ENCODE peak calls at places on chromosomes 1 and 21, in four cellular contexts. Q, T, R and A are unnamed samples.

GRCh38 chr1:109728870-109729269 is 12.0 kb downstream of the GSTM3 start:
- DNase-seq in Q (no peak), T (no peak), R (no peak), A (no peak)

GRCh38 chr1:156086256-156086662 is 4.0 kb upstream of the MEX3A start:
- DNase-seq in Q (no peak), T (no peak), R (peak), A (peak)

GRCh38 chr1:233020441-233020840 is 70.0 kb downstream of the NTPCR start:
- DNase-seq in Q (no peak), T (no peak), R (peak), A (peak)

GRCh38 chr1:153750026-153750995 is 22.5 kb downstream of the INTS3 start:
- DNase-seq in Q (no peak), T (no peak), R (peak), A (no peak)

GRCh38 chr1:157197906-157198435 is 59.8 kb upstream of the ETV3 start:
- DNase-seq in Q (no peak), T (no peak), R (no peak), A (no peak)

GRCh38 chr1:231037585-231038517 is 2.2 kb downstream of the FAM89A start:
- DNase-seq in Q (no peak), T (no peak), R (no peak), A (peak)

GRCh38 chr1:205343431-205344009 is 13.2 kb downstream of the KLHDC8A start:
- DNase-seq in Q (no peak), T (no peak), R (no peak), A (no peak)

GRCh38 chr21:41446571-41446970 is 20.5 kb downstream of the MX1 start:
- DNase-seq in Q (no peak), T (no peak), R (no peak), A (no peak)

GRCh38 chr1:44040418-44040817 is 9.2 kb upstream of the SLC6A9 start:
- DNase-seq in Q (no peak), T (no peak), R (peak), A (no peak)

GRCh38 chr1:182122265-182122664 is 60.8 kb upstream of the ZNF648 start:
- DNase-seq in Q (no peak), T (no peak), R (no peak), A (no peak)

GRCh38 chr1:39902121-39902807 is 547 bp upstream of the MYCL start:
- DNase-seq in Q (peak), T (no peak), R (peak), A (no peak)

GRCh38 chr1:208834346-208835081 is 590.3 kb upstream of the PLXNA2 start:
- DNase-seq in Q (no peak), T (no peak), R (peak), A (no peak)

GRCh38 chr21:38958940-38959685 is 153.4 kb downstream of the ETS2 start:
- DNase-seq in Q (no peak), T (no peak), R (peak), A (no peak)

GRCh38 chr1:195462646-195463045 is 1145.6 kb downstream of the KCNT2 start:
- DNase-seq in Q (no peak), T (no peak), R (no peak), A (no peak)

GRCh38 chr1:9724706-9725476 is 73.4 kb downstream of the PIK3CD start:
- DNase-seq in Q (no peak), T (no peak), R (peak), A (no peak)

GRCh38 chr1:27864264-27864895 is 8.0 kb upstream of the THEMIS2 start:
- DNase-seq in Q (no peak), T (no peak), R (no peak), A (no peak)

GRCh38 chr1:98383341-98383740 is 278.2 kb upstream of the SNX7 start:
- DNase-seq in Q (no peak), T (no peak), R (no peak), A (no peak)

GRCh38 chr1:244006961-244007360 is 44.1 kb upstream of the ZBTB18 start:
- DNase-seq in Q (no peak), T (no peak), R (no peak), A (no peak)

GRCh38 chr1:16068356-16069270 is 4.8 kb downstream of the FAM131C start:
- DNase-seq in Q (no peak), T (no peak), R (no peak), A (no peak)

DNA sequence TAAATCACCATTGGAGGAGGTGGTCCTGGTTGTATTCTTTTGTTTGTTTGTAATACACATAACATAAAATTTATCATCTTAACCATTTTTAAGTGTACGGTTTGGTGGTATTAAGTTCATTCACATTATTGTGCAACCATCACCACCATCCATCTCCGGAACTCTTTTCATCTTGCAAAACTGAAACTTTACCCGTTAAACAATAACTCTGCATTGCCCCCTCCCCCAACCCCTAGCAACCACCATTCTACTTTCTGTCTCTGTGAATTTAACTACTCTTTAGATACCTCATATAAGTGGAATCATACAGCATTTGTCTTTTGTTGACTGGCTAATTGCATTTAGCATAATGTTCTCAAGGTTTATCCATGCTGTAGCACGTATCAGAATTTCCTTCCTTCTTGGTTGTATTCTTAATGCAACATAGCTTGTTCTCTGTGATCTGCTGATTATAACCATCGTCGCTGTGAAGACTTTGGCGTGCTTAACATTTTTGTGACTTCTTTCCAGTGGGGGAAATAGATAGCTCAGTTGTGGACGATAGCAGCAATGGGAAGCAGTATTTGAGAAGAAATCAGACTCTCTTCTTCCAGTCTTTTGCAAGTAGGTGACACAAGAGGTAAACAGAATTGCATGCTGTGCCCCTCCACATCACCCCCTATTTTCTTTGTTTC is 117.5 kb upstream of the HOOK1 start:
- DNase-seq in Q (no peak), T (no peak), R (no peak), A (no peak)
- H3K4me3 ChIP-seq in Q (no peak), T (no peak), R (no peak), A (no peak)

GRCh38 chr1:167412920-167413319 is 105.4 kb downstream of the CD247 start:
- DNase-seq in Q (no peak), T (no peak), R (no peak), A (no peak)

GRCh38 chr1:167408355-167408754 is 110.0 kb downstream of the CD247 start:
- DNase-seq in Q (no peak), T (no peak), R (no peak), A (no peak)

GRCh38 chr1:167413328-167413727 is 105.0 kb downstream of the CD247 start:
- DNase-seq in Q (no peak), T (no peak), R (no peak), A (no peak)

GRCh38 chr1:167412072-167412471 is 106.3 kb downstream of the CD247 start:
- DNase-seq in Q (no peak), T (no peak), R (no peak), A (no peak)

GRCh38 chr1:167409183-167409582 is 109.1 kb downstream of the CD247 start:
- DNase-seq in Q (no peak), T (no peak), R (no peak), A (no peak)
- TF ChIP-seq CTCF in Q (peak), T (no peak), R (no peak), A (peak)

GRCh38 chr21:29975776-29976175 is 36.0 kb upstream of the GRIK1 start:
- DNase-seq in Q (no peak), T (no peak), R (no peak), A (no peak)

GRCh38 chr21:29973258-29973657 is 33.5 kb upstream of the GRIK1 start:
- DNase-seq in Q (no peak), T (no peak), R (no peak), A (no peak)

GRCh38 chr21:29979043-29979442 is 39.2 kb upstream of the GRIK1 start:
- DNase-seq in Q (no peak), T (no peak), R (no peak), A (no peak)
- H3K4me3 ChIP-seq in Q (no peak), T (no peak), R (no peak), A (no peak)

DNA sequence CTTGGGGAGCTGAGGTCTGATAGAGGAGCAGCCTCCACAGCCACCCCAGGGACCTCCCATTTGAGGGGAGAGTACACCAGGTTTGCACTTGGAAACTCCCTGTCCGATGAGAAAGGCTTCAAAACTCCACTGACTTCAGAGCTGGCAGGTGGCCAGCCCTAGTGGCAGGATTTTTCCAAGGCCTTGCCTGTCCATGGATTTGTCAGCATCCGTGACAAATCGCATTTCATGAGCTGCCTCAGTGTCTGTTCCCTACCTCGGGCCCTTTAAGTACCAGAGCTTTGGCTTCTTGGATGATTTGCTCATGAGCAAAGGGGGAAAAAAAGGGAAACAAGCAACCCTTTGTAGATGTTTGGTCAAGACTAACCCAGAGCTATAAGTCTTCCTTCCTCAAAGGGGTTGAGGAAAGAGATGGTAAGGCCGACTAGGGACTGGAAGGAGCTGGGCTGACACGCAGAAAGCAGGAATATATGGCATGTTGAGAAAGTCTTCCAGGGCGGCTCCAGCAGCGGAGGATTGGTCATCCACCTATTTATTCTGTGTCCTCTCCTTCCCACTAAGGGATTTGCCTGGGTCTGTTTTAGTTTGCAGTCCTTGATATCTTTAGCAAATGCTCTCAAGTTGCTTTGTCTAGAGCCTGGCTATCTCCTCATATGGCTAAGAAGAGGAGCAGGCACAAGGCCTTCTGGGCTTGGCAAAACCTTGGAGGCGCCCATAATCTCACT is 2.7 kb upstream of the HSPG2 start:
- DNase-seq in Q (no peak), T (peak), R (peak), A (peak)
- TF ChIP-seq CTCF in Q (peak), T (peak), R (peak), A (peak)

GRCh38 chr1:46654012-46654411 is 14.2 kb downstream of the ATPAF1 start:
- DNase-seq in Q (no peak), T (no peak), R (no peak), A (no peak)

GRCh38 chr1:46650491-46650890 is 17.7 kb downstream of the ATPAF1 start:
- DNase-seq in Q (no peak), T (no peak), R (no peak), A (no peak)

GRCh38 chr1:46652321-46653100 is 15.7 kb downstream of the ATPAF1 start:
- DNase-seq in Q (no peak), T (no peak), R (no peak), A (no peak)

GRCh38 chr1:46655848-46656247 is 12.3 kb downstream of the ATPAF1 start:
- DNase-seq in Q (no peak), T (no peak), R (no peak), A (no peak)

DNA sequence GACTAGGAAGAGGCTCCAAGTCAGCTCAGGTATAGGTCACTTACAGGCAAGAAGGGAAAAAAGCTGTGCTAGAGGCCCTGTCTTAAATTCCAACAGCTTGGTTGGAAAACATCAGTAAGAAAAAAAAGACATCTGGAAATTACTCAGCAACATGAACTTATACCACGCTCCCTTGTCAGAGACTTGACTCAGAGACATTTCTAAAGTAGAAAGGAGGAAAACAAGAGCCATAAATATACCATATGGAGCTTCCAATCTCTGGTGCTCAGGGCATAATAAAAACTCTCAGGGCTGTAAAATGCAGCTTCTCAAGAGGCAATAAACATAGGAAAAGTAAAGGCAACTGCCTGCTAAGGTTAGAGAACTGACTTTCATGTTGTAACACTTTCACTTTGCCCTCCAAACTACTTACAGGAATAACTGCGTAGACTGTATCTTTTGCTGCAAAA is 14.7 kb downstream of the ATPAF1 start:
- DNase-seq in Q (no peak), T (no peak), R (peak), A (no peak)
- H3K4me3 ChIP-seq in Q (no peak), T (peak), R (no peak), A (no peak)

DNA sequence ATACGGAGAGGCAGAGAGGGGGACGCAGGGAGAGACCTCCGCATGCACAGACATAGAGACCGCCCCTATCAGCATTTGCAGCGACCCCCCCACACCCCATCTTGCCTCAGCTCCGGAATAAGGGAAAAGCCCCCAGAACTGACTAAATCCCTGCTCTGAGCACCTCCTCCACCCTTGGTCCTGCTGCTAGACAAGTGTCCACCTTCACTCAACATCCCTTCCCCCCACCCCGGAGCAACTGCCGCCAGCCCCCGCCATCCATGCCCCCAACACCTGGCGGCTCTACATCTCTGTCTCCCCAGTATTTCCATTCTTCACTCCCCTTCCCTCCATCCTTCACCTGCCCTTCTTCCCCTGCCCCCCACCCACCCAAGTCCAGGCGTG is 725 bp downstream of the SV2A start:
- DNase-seq in Q (no peak), T (no peak), R (no peak), A (no peak)
- TF ChIP-seq CTCF in Q (no peak), T (no peak), R (no peak), A (no peak)

GRCh38 chr1:88985692-88986091 is 6.7 kb downstream of the KYAT3 start:
- DNase-seq in Q (no peak), T (no peak), R (no peak), A (no peak)

GRCh38 chr1:88985033-88985432 is 7.4 kb downstream of the KYAT3 start:
- DNase-seq in Q (peak), T (no peak), R (peak), A (peak)

GRCh38 chr1:88984553-88984945 is 7.9 kb downstream of the KYAT3 start:
- DNase-seq in Q (no peak), T (no peak), R (no peak), A (no peak)

DNA sequence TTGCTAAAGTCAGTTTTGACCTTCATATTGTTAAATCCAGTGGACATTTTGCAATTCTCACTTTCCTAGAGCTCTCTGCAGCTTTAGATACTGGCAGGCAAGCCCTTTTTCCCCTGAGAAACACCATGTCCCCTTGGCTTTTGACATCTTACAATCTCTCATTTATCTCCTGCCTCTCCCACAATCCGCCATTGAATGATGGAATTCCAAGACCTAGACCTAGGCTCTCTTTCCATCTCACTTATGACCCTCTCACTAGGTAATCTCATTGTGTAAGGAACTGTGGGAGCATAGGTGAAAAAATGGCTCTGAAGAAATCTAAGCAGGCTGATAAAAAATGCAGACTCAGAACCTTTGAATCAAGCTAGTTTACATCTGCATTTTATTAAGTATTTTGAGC is 2.0 kb downstream of the KYAT3 start:
- DNase-seq in Q (no peak), T (no peak), R (no peak), A (no peak)
- H3K4me3 ChIP-seq in Q (no peak), T (no peak), R (peak), A (no peak)

GRCh38 chr1:177913762-177914540 is 55.9 kb downstream of the SEC16B start:
- DNase-seq in Q (no peak), T (no peak), R (peak), A (no peak)

GRCh38 chr1:177912991-177913390 is 56.9 kb downstream of the SEC16B start:
- DNase-seq in Q (no peak), T (no peak), R (no peak), A (no peak)

GRCh38 chr1:177907000-177907399 is 62.9 kb downstream of the SEC16B start:
- DNase-seq in Q (no peak), T (no peak), R (no peak), A (no peak)

GRCh38 chr1:177905686-177906085 is 64.2 kb downstream of the SEC16B start:
- DNase-seq in Q (no peak), T (no peak), R (no peak), A (no peak)

DNA sequence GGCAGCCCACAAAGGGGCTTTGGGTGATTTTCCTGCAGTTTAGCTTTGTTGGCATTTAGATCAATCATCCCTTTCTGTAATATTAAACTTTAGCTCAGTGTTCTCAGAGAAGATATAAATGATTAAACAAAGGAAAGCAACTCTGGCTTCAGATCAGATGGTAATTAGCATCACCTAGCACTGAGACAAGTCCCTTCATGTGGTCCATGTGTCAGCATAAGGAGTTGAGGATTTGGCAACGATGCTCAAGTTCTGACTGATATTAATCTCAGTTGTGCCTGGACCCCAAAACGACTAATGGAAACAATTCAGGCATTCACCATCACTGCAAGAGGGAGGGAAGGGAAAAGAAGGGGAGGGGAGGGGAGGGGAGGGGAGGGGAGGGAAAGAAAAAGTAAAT is 60.4 kb downstream of the SEC16B start:
- DNase-seq in Q (no peak), T (no peak), R (no peak), A (no peak)
- TF ChIP-seq CTCF in Q (no peak), T (no peak), R (no peak), A (no peak)